ENCODE peak calls at places on chromosomes 6 and 20, in ten cellular contexts. H is GM12878, S is skeletal muscle cell, Q is heart left ventricle, D is coronary artery, W is mesendoderm, P is colonic mucosa, Y is fibroblast of the aortic adventitia, M is HFF-Myc, G is bronchial epithelial cell. J is an unnamed sample.

GRCh38 chr20:63092660-63093215 is 86.0 kb upstream of the BHLHE23 start:
- DNase-seq in Y (no peak), P (no peak), M (no peak), W (no peak), S (no peak), G (no peak), Q (peak), D (peak), H (no peak), J (no peak)

GRCh38 chr6:154893927-154894326 is 101.2 kb upstream of the TIAM2 start:
- DNase-seq in S (no peak), Q (no peak), P (no peak), D (no peak), M (no peak), Y (peak), G (no peak), W (no peak), H (no peak), J (no peak)

GRCh38 chr20:63884506-63885263 is 10.2 kb upstream of the DNAJC5 start:
- DNase-seq in H (no peak), D (no peak), P (no peak), S (no peak), Q (no peak), G (no peak), M (no peak), Y (no peak), W (no peak), J (no peak)

GRCh38 chr6:45927421-45928234 is 88.0 kb downstream of the CLIC5 start:
- DNase-seq in Y (peak), S (no peak), W (no peak), P (no peak), Q (no peak), M (no peak), H (no peak), D (no peak), G (no peak), J (no peak)

GRCh38 chr6:20943036-20943627 is 408.9 kb downstream of the CDKAL1 start:
- DNase-seq in P (no peak), Y (no peak), M (no peak), H (no peak), Q (no peak), G (no peak), W (peak), D (no peak), S (no peak), J (no peak)

GRCh38 chr6:106525111-106525884 is 104.0 kb downstream of the RTN4IP1 start:
- DNase-seq in S (no peak), D (no peak), Q (no peak), Y (no peak), H (no peak), M (no peak), W (no peak), P (no peak), G (peak), J (peak)

GRCh38 chr6:131156411-131156810 is 21.1 kb downstream of the AKAP7 start:
- DNase-seq in P (no peak), Y (no peak), W (no peak), H (no peak), D (no peak), Q (no peak), G (no peak), S (no peak), M (no peak), J (no peak)

GRCh38 chr6:159483259-159483658 is 209.8 kb downstream of the SOD2 start:
- DNase-seq in W (no peak), S (no peak), Y (no peak), M (no peak), D (no peak), H (no peak), Q (no peak), G (no peak), P (no peak), J (peak)

GRCh38 chr20:36866681-36867485 is 9.1 kb upstream of the TLDC2 start:
- DNase-seq in G (no peak), S (no peak), Q (no peak), W (no peak), H (no peak), D (no peak), Y (peak), M (no peak), P (no peak), J (no peak)

GRCh38 chr20:58433759-58434158 is 44.7 kb downstream of the VAPB start:
- DNase-seq in G (peak), D (no peak), P (peak), Q (no peak), S (peak), Y (peak), H (no peak), M (peak), W (no peak), J (no peak)

GRCh38 chr6:169086020-169086419 is 167.6 kb downstream of the THBS2 start:
- DNase-seq in G (peak), H (no peak), Q (no peak), Y (no peak), D (no peak), M (no peak), W (peak), P (no peak), S (no peak), J (no peak)

GRCh38 chr6:134077301-134077700 is 24.9 kb upstream of the SLC2A12 start:
- DNase-seq in D (no peak), P (no peak), Q (no peak), H (no peak), W (no peak), Y (peak), S (no peak), G (peak), M (no peak), J (no peak)

GRCh38 chr20:10610266-10610665 is 63.5 kb downstream of the JAG1 start:
- DNase-seq in M (no peak), Y (peak), H (no peak), G (no peak), S (no peak), P (no peak), Q (peak), D (no peak), W (no peak), J (no peak)

GRCh38 chr6:123415844-123416468 is 220.8 kb downstream of the TRDN start:
- DNase-seq in Q (no peak), H (no peak), S (peak), D (no peak), G (peak), P (peak), W (peak), M (peak), Y (peak), J (peak)

GRCh38 chr20:10059006-10059405 is 24.2 kb downstream of the ANKEF1 start:
- DNase-seq in S (no peak), D (no peak), H (no peak), M (no peak), P (no peak), Q (no peak), W (no peak), G (peak), Y (no peak), J (no peak)

GRCh38 chr6:72657798-72658197 is 35.9 kb downstream of the KCNQ5 start:
- DNase-seq in D (no peak), S (no peak), P (no peak), W (no peak), Q (no peak), Y (peak), H (no peak), M (no peak), G (no peak), J (no peak)

GRCh38 chr6:75266716-75267291 is 17.8 kb downstream of the TMEM30A start:
- DNase-seq in W (peak), H (no peak), D (no peak), M (no peak), S (peak), G (peak), Y (peak), Q (no peak), P (no peak), J (peak)

GRCh38 chr20:31751126-31751525 is 12.0 kb downstream of the TPX2 start:
- DNase-seq in D (no peak), G (no peak), P (no peak), M (no peak), H (no peak), W (no peak), S (peak), Y (peak), Q (no peak), J (no peak)

GRCh38 chr6:25882066-25882496 is 8.0 kb upstream of the SLC17A3 start:
- DNase-seq in Y (no peak), S (no peak), G (no peak), W (peak), D (no peak), P (peak), M (no peak), H (no peak), Q (peak), J (peak)

GRCh38 chr6:151452750-151453427 is 963 bp upstream of the RMND1 start:
- DNase-seq in S (no peak), G (peak), Q (no peak), M (no peak), W (peak), P (peak), D (no peak), H (no peak), Y (peak), J (peak)

GRCh38 chr20:21513881-21514540 is at the start of gene NKX2-2:
- DNase-seq in W (peak), M (no peak), G (no peak), S (no peak), Y (no peak), Q (no peak), D (peak), H (no peak), P (no peak), J (no peak)

GRCh38 chr6:37429352-37429750 is 3.7 kb upstream of the CMTR1 start:
- DNase-seq in H (no peak), Q (no peak), W (no peak), S (no peak), P (no peak), M (no peak), Y (no peak), G (no peak), D (no peak), J (peak)

GRCh38 chr20:4973330-4974097 is 27.8 kb downstream of the SLC23A2 start:
- DNase-seq in G (peak), S (peak), Q (no peak), P (peak), Y (peak), M (peak), W (no peak), H (peak), D (peak), J (no peak)
- H3K4me3 ChIP-seq in G (no peak), S (peak), Q (no peak), P (peak), Y (peak), M (peak), W (no peak), H (peak), D (peak), J (peak)

GRCh38 chr6:89148016-89148750 is 2.3 kb downstream of the PM20D2 start:
- DNase-seq in Q (no peak), G (no peak), W (no peak), P (no peak), M (no peak), D (no peak), H (no peak), S (no peak), Y (no peak), J (no peak)

GRCh38 chr6:89145962-89146747 is at the start of gene PM20D2:
- DNase-seq in Q (peak), P (peak), D (peak), Y (peak), W (peak), G (peak), M (peak), S (no peak), H (no peak), J (peak)

GRCh38 chr6:89145461-89145961 is 344 bp upstream of the PM20D2 start:
- DNase-seq in Y (peak), S (no peak), M (peak), Q (no peak), H (peak), P (no peak), D (no peak), W (peak), G (peak), J (peak)

GRCh38 chr6:89146748-89147715 is 1.2 kb downstream of the PM20D2 start:
- DNase-seq in S (no peak), D (no peak), H (no peak), Q (no peak), M (peak), Y (peak), P (no peak), W (peak), G (peak), J (peak)

GRCh38 chr6:89144358-89145041 is 1.4 kb upstream of the PM20D2 start:
- DNase-seq in G (no peak), Y (no peak), Q (no peak), S (no peak), M (no peak), H (no peak), P (no peak), W (no peak), D (no peak), J (no peak)
- H3K4me3 ChIP-seq in G (no peak), Y (no peak), Q (no peak), S (no peak), M (no peak), H (no peak), P (no peak), W (no peak), D (no peak), J (peak)

DNA sequence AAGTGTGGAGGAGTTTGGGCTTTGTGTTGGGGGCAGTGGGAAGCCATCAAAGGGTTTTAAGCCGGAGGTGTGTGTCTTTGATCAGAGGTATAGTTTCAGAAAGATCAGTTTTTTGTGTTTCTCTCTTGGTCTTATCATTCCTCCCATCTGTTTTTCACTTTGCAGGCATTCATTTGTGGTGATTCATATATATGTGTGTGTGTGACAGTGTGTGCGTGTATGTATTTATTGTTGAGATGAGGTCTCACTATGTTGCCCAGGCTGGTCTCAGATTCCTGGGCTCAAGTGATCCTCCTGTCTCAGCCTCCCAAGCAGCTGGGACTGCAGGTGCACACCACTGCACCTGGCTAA is 11.1 kb upstream of the SERINC3 start:
- DNase-seq in W (no peak), G (no peak), M (no peak), P (no peak), D (no peak), Q (no peak), Y (peak), S (no peak), H (no peak), J (no peak)
- H3K4me3 ChIP-seq in W (no peak), G (no peak), M (peak), P (peak), D (peak), Q (peak), Y (peak), S (peak), H (no peak), J (no peak)

GRCh38 chr20:53737404-53738038 is 143.9 kb upstream of the ZNF217 start:
- DNase-seq in P (no peak), Y (no peak), M (no peak), D (no peak), S (no peak), G (no peak), Q (no peak), W (no peak), H (no peak), J (no peak)
- H3K4me3 ChIP-seq in P (no peak), Y (no peak), M (peak), D (peak), S (no peak), G (no peak), Q (no peak), W (no peak), H (peak), J (no peak)

DNA sequence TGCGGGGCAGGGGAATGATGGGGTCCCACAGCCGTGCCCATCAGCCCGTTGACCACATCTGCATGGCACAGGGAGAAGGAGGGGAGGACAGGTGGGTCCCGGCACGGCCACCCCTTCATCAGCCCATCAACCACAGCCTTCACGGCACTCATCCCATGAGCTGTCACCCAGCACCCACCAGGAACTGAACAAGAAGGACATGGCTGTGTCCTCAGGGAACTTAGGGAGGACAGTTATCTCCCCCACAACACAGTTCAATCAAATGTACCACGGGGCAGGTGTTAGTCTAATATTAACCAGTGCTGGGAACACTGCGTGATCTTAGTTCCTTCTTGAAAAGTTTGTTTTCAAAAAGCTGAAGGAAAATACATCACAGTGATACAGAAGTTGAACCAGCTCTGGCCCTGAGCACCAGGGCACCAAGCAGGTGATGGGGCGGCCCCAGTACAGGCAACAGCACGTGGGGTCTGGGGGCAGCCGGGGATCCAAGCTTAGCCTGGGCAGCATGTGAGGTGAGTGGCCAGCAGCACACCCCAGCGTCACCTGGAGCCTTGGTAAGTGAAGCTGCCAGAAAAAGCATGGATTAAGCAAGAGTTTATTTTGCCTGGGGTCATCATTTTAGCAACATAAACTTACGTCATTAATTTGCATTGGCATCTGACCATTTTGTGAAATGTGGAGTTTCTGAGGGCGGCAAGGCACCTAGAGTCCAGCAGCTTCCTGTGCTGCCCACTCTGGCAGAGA is 35.5 kb upstream of the AFDN start:
- DNase-seq in G (peak), D (no peak), S (no peak), Q (no peak), P (peak), M (no peak), H (no peak), Y (no peak), W (no peak), J (no peak)
- H3K4me3 ChIP-seq in G (no peak), D (no peak), S (no peak), Q (no peak), P (no peak), M (no peak), H (no peak), Y (no peak), W (no peak), J (no peak)

GRCh38 chr6:42141603-42142117 is 760 bp downstream of the C6orf132 start:
- DNase-seq in S (no peak), H (no peak), Y (no peak), Q (no peak), W (peak), G (peak), P (peak), M (no peak), D (no peak), J (no peak)
- H3K4me3 ChIP-seq in S (peak), H (no peak), Y (peak), Q (peak), W (peak), G (peak), P (peak), M (peak), D (peak), J (no peak)

DNA sequence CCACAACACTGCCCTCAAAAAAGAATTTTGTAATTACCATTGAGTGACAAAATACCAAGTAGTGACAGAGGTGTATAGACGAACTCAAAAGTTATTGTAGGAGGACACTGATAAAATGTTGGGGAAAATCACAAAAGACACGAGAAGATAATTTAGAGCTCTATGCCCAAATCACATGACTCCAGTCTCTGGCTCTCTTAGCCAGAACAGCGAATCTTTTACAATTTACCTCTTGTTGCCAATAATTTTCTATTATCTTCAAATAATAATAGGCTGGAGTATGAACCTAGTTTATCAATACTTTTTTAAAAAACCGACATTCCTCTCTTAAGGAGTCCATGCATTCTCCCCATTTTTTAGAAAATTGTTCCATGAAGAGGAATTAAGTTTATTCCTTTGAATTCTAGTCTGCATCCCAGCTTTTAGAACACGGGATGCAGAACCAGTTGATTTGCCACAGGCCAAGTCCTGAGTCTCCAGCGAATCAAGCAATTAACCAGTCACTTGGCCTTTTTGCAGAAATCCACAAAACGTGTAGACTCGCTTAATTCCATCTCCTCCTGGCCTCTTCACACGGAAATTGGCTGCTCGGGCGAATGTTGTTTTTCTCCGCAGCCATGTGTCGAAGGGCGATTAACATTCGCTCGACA is 507 bp upstream of the RIPPLY2 start:
- DNase-seq in P (no peak), S (no peak), D (no peak), M (no peak), Q (no peak), G (no peak), W (no peak), H (no peak), Y (no peak), J (no peak)
- H3K4me3 ChIP-seq in P (peak), S (peak), D (peak), M (peak), Q (peak), G (peak), W (peak), H (peak), Y (peak), J (no peak)

GRCh38 chr6:118867181-118867580 is 26.8 kb upstream of the ASF1A start:
- DNase-seq in Q (no peak), S (no peak), G (peak), M (no peak), H (no peak), W (no peak), P (no peak), Y (no peak), D (no peak), J (no peak)
- H3K4me3 ChIP-seq in Q (no peak), S (no peak), G (no peak), M (no peak), H (no peak), W (no peak), P (no peak), Y (no peak), D (no peak), J (no peak)

GRCh38 chr6:7311171-7311570 is 1.8 kb downstream of the SSR1 start:
- DNase-seq in Y (peak), M (no peak), S (no peak), P (no peak), W (no peak), Q (no peak), H (no peak), D (no peak), G (no peak), J (no peak)
- H3K4me3 ChIP-seq in Y (peak), M (peak), S (peak), P (no peak), W (no peak), Q (no peak), H (peak), D (no peak), G (no peak), J (peak)